ENCODE peak calls at places on chromosome 1, in seven cellular contexts. One of them, this sample, is unnamed.

GRCh38 chr1:17547271-17547670 is 7.8 kb downstream of the ARHGEF10L start:
- DNase-seq in stimulated activated CD4-positive, alpha-beta T cell treated with anti-CD3 and anti-CD28 coated beads, Interleukin-1b, Interleukin-23, amount 100 ng/mL, for 24 hours: no peak
- DNase-seq in aorta: no peak
- DNase-seq in occipital lobe: no peak
- DNase-seq in skeletal muscle cell: no peak
- DNase-seq in NCI-H774: no peak
- DNase-seq in BE2C: no peak
- DNase-seq in this sample: no peak

GRCh38 chr1:116252785-116253184 is 120.3 kb upstream of the ATP1A1 start:
- DNase-seq in stimulated activated CD4-positive, alpha-beta T cell treated with anti-CD3 and anti-CD28 coated beads, Interleukin-1b, Interleukin-23, amount 100 ng/mL, for 24 hours: no peak
- DNase-seq in aorta: no peak
- DNase-seq in occipital lobe: no peak
- DNase-seq in skeletal muscle cell: no peak
- DNase-seq in NCI-H774: no peak
- DNase-seq in BE2C: no peak
- DNase-seq in this sample: no peak

GRCh38 chr1:78447096-78447495 is 43.7 kb upstream of the PTGFR start:
- DNase-seq in stimulated activated CD4-positive, alpha-beta T cell treated with anti-CD3 and anti-CD28 coated beads, Interleukin-1b, Interleukin-23, amount 100 ng/mL, for 24 hours: no peak
- DNase-seq in aorta: no peak
- DNase-seq in occipital lobe: no peak
- DNase-seq in skeletal muscle cell: no peak
- DNase-seq in NCI-H774: no peak
- DNase-seq in BE2C: no peak
- DNase-seq in this sample: no peak

GRCh38 chr1:81808760-81809159 is 8.0 kb downstream of the ADGRL2 start:
- DNase-seq in stimulated activated CD4-positive, alpha-beta T cell treated with anti-CD3 and anti-CD28 coated beads, Interleukin-1b, Interleukin-23, amount 100 ng/mL, for 24 hours: no peak
- DNase-seq in aorta: no peak
- DNase-seq in occipital lobe: no peak
- DNase-seq in skeletal muscle cell: no peak
- DNase-seq in NCI-H774: no peak
- DNase-seq in BE2C: peak
- DNase-seq in this sample: peak

GRCh38 chr1:67724928-67725560 is 40.0 kb downstream of the GADD45A start:
- DNase-seq in stimulated activated CD4-positive, alpha-beta T cell treated with anti-CD3 and anti-CD28 coated beads, Interleukin-1b, Interleukin-23, amount 100 ng/mL, for 24 hours: no peak
- DNase-seq in aorta: no peak
- DNase-seq in occipital lobe: no peak
- DNase-seq in skeletal muscle cell: peak
- DNase-seq in NCI-H774: peak
- DNase-seq in BE2C: no peak
- DNase-seq in this sample: no peak

GRCh38 chr1:18322353-18323032 is 158.2 kb upstream of the KLHDC7A start:
- DNase-seq in stimulated activated CD4-positive, alpha-beta T cell treated with anti-CD3 and anti-CD28 coated beads, Interleukin-1b, Interleukin-23, amount 100 ng/mL, for 24 hours: no peak
- DNase-seq in aorta: peak
- DNase-seq in occipital lobe: no peak
- DNase-seq in skeletal muscle cell: no peak
- DNase-seq in NCI-H774: no peak
- DNase-seq in BE2C: peak
- DNase-seq in this sample: no peak

GRCh38 chr1:17771014-17771413 is 15.9 kb downstream of the ACTL8 start:
- DNase-seq in stimulated activated CD4-positive, alpha-beta T cell treated with anti-CD3 and anti-CD28 coated beads, Interleukin-1b, Interleukin-23, amount 100 ng/mL, for 24 hours: no peak
- DNase-seq in aorta: no peak
- DNase-seq in occipital lobe: no peak
- DNase-seq in skeletal muscle cell: no peak
- DNase-seq in NCI-H774: no peak
- DNase-seq in BE2C: no peak
- DNase-seq in this sample: no peak

GRCh38 chr1:39952359-39953110 is 2.4 kb upstream of the MFSD2A start:
- DNase-seq in stimulated activated CD4-positive, alpha-beta T cell treated with anti-CD3 and anti-CD28 coated beads, Interleukin-1b, Interleukin-23, amount 100 ng/mL, for 24 hours: no peak
- DNase-seq in aorta: no peak
- DNase-seq in occipital lobe: no peak
- DNase-seq in skeletal muscle cell: no peak
- DNase-seq in NCI-H774: no peak
- DNase-seq in BE2C: no peak
- DNase-seq in this sample: no peak

GRCh38 chr1:198967566-198967965 is 328.7 kb downstream of the PTPRC start:
- DNase-seq in stimulated activated CD4-positive, alpha-beta T cell treated with anti-CD3 and anti-CD28 coated beads, Interleukin-1b, Interleukin-23, amount 100 ng/mL, for 24 hours: no peak
- DNase-seq in aorta: no peak
- DNase-seq in occipital lobe: no peak
- DNase-seq in skeletal muscle cell: no peak
- DNase-seq in NCI-H774: no peak
- DNase-seq in BE2C: no peak
- DNase-seq in this sample: peak

GRCh38 chr1:213179784-213180183 is 128.7 kb downstream of the RPS6KC1 start:
- DNase-seq in stimulated activated CD4-positive, alpha-beta T cell treated with anti-CD3 and anti-CD28 coated beads, Interleukin-1b, Interleukin-23, amount 100 ng/mL, for 24 hours: no peak
- DNase-seq in aorta: no peak
- DNase-seq in occipital lobe: no peak
- DNase-seq in skeletal muscle cell: no peak
- DNase-seq in NCI-H774: no peak
- DNase-seq in BE2C: no peak
- DNase-seq in this sample: no peak

GRCh38 chr1:59138402-59138801 is 158.5 kb upstream of the FGGY start:
- DNase-seq in stimulated activated CD4-positive, alpha-beta T cell treated with anti-CD3 and anti-CD28 coated beads, Interleukin-1b, Interleukin-23, amount 100 ng/mL, for 24 hours: no peak
- DNase-seq in aorta: no peak
- DNase-seq in occipital lobe: no peak
- DNase-seq in skeletal muscle cell: no peak
- DNase-seq in NCI-H774: no peak
- DNase-seq in BE2C: no peak
- DNase-seq in this sample: no peak

GRCh38 chr1:65509912-65510680 is 89.6 kb downstream of the LEPR start:
- DNase-seq in stimulated activated CD4-positive, alpha-beta T cell treated with anti-CD3 and anti-CD28 coated beads, Interleukin-1b, Interleukin-23, amount 100 ng/mL, for 24 hours: no peak
- DNase-seq in aorta: no peak
- DNase-seq in occipital lobe: no peak
- DNase-seq in skeletal muscle cell: peak
- DNase-seq in NCI-H774: no peak
- DNase-seq in BE2C: no peak
- DNase-seq in this sample: no peak

GRCh38 chr1:207981976-207982375 is 71.1 kb upstream of the CD34 start:
- DNase-seq in stimulated activated CD4-positive, alpha-beta T cell treated with anti-CD3 and anti-CD28 coated beads, Interleukin-1b, Interleukin-23, amount 100 ng/mL, for 24 hours: no peak
- DNase-seq in aorta: no peak
- DNase-seq in occipital lobe: no peak
- DNase-seq in skeletal muscle cell: no peak
- DNase-seq in NCI-H774: no peak
- DNase-seq in BE2C: peak
- DNase-seq in this sample: peak

GRCh38 chr1:161037661-161038522 is 872 bp downstream of the TSTD1 start:
- DNase-seq in stimulated activated CD4-positive, alpha-beta T cell treated with anti-CD3 and anti-CD28 coated beads, Interleukin-1b, Interleukin-23, amount 100 ng/mL, for 24 hours: no peak
- DNase-seq in aorta: no peak
- DNase-seq in occipital lobe: no peak
- DNase-seq in skeletal muscle cell: no peak
- DNase-seq in NCI-H774: no peak
- DNase-seq in BE2C: no peak
- DNase-seq in this sample: no peak

GRCh38 chr1:118556936-118557335 is 371.9 kb upstream of the SPAG17 start:
- DNase-seq in stimulated activated CD4-positive, alpha-beta T cell treated with anti-CD3 and anti-CD28 coated beads, Interleukin-1b, Interleukin-23, amount 100 ng/mL, for 24 hours: no peak
- DNase-seq in aorta: no peak
- DNase-seq in occipital lobe: no peak
- DNase-seq in skeletal muscle cell: no peak
- DNase-seq in NCI-H774: no peak
- DNase-seq in BE2C: no peak
- DNase-seq in this sample: no peak

GRCh38 chr1:11925938-11926292 is 312 bp downstream of the KIAA2013 start:
- DNase-seq in stimulated activated CD4-positive, alpha-beta T cell treated with anti-CD3 and anti-CD28 coated beads, Interleukin-1b, Interleukin-23, amount 100 ng/mL, for 24 hours: no peak
- DNase-seq in aorta: no peak
- DNase-seq in occipital lobe: no peak
- DNase-seq in skeletal muscle cell: no peak
- DNase-seq in NCI-H774: no peak
- DNase-seq in BE2C: no peak
- DNase-seq in this sample: no peak

GRCh38 chr1:227885648-227886502 is 61.9 kb downstream of the WNT9A start:
- DNase-seq in stimulated activated CD4-positive, alpha-beta T cell treated with anti-CD3 and anti-CD28 coated beads, Interleukin-1b, Interleukin-23, amount 100 ng/mL, for 24 hours: no peak
- DNase-seq in aorta: peak
- DNase-seq in occipital lobe: no peak
- DNase-seq in skeletal muscle cell: no peak
- DNase-seq in NCI-H774: no peak
- DNase-seq in BE2C: peak
- DNase-seq in this sample: no peak